ENCODE peak calls at places on chromosomes 1 and 21, in seven cellular contexts. One of them, this sample, is unnamed.

GRCh38 chr1:101567582-101568189 is 330.9 kb downstream of the S1PR1 start:
- DNase-seq in M059J: peak; percentile 15
- DNase-seq in stimulated activated CD8-positive, alpha-beta memory T cell treated with anti-CD3 and anti-CD28 coated beads, Interleukin-2, amount 100 ng/mL, for 1 hour: peak; percentile 3
- DNase-seq in G401: peak; percentile 11
- DNase-seq in HTR-8/SVneo: peak; percentile 0
- DNase-seq in astrocyte of the spinal cord: peak; percentile 20
- DNase-seq in activated CD4-positive, alpha-beta T cell treated with anti-CD3 and anti-CD28 coated beads, Interleukin-2, amount 10 ng/mL, durations not matched to agents 7 days and 5 days: peak; percentile 54
- DNase-seq in this sample: no peak

GRCh38 chr21:42079939-42080787 is 9.0 kb downstream of the UMODL1 start:
- DNase-seq in HTR-8/SVneo: no peak
- DNase-seq in G401: no peak
- DNase-seq in M059J: no peak
- DNase-seq in activated CD4-positive, alpha-beta T cell treated with anti-CD3 and anti-CD28 coated beads, Interleukin-2, amount 10 ng/mL, durations not matched to agents 7 days and 5 days: no peak
- DNase-seq in stimulated activated CD8-positive, alpha-beta memory T cell treated with anti-CD3 and anti-CD28 coated beads, Interleukin-2, amount 100 ng/mL, for 1 hour: no peak
- DNase-seq in astrocyte of the spinal cord: peak; percentile 36
- DNase-seq in this sample: no peak

GRCh38 chr21:45396620-45396995 is 8.4 kb upstream of the COL18A1 start:
- DNase-seq in M059J: no peak
- DNase-seq in astrocyte of the spinal cord: no peak
- DNase-seq in stimulated activated CD8-positive, alpha-beta memory T cell treated with anti-CD3 and anti-CD28 coated beads, Interleukin-2, amount 100 ng/mL, for 1 hour: no peak
- DNase-seq in G401: no peak
- DNase-seq in HTR-8/SVneo: no peak
- DNase-seq in activated CD4-positive, alpha-beta T cell treated with anti-CD3 and anti-CD28 coated beads, Interleukin-2, amount 10 ng/mL, durations not matched to agents 7 days and 5 days: no peak
- DNase-seq in this sample: no peak

GRCh38 chr1:212656730-212657129 is 42.9 kb downstream of the BATF3 start:
- DNase-seq in activated CD4-positive, alpha-beta T cell treated with anti-CD3 and anti-CD28 coated beads, Interleukin-2, amount 10 ng/mL, durations not matched to agents 7 days and 5 days: no peak
- DNase-seq in stimulated activated CD8-positive, alpha-beta memory T cell treated with anti-CD3 and anti-CD28 coated beads, Interleukin-2, amount 100 ng/mL, for 1 hour: no peak
- DNase-seq in astrocyte of the spinal cord: no peak
- DNase-seq in M059J: peak; percentile 86
- DNase-seq in G401: no peak
- DNase-seq in HTR-8/SVneo: no peak
- DNase-seq in this sample: no peak

GRCh38 chr1:20386682-20387081 is 96.0 kb downstream of the VWA5B1 start:
- DNase-seq in activated CD4-positive, alpha-beta T cell treated with anti-CD3 and anti-CD28 coated beads, Interleukin-2, amount 10 ng/mL, durations not matched to agents 7 days and 5 days: no peak
- DNase-seq in astrocyte of the spinal cord: no peak
- DNase-seq in stimulated activated CD8-positive, alpha-beta memory T cell treated with anti-CD3 and anti-CD28 coated beads, Interleukin-2, amount 100 ng/mL, for 1 hour: no peak
- DNase-seq in HTR-8/SVneo: no peak
- DNase-seq in G401: no peak
- DNase-seq in M059J: no peak
- DNase-seq in this sample: no peak

GRCh38 chr21:26849428-26850115 is 4.4 kb upstream of the ADAMTS1 start:
- DNase-seq in activated CD4-positive, alpha-beta T cell treated with anti-CD3 and anti-CD28 coated beads, Interleukin-2, amount 10 ng/mL, durations not matched to agents 7 days and 5 days: peak; percentile 50
- DNase-seq in HTR-8/SVneo: no peak
- DNase-seq in stimulated activated CD8-positive, alpha-beta memory T cell treated with anti-CD3 and anti-CD28 coated beads, Interleukin-2, amount 100 ng/mL, for 1 hour: no peak
- DNase-seq in G401: peak; percentile 74
- DNase-seq in astrocyte of the spinal cord: peak; percentile 75
- DNase-seq in M059J: peak; percentile 73
- DNase-seq in this sample: no peak

GRCh38 chr1:159338018-159338417 is 35.9 kb downstream of the FCER1A start:
- DNase-seq in M059J: no peak
- DNase-seq in activated CD4-positive, alpha-beta T cell treated with anti-CD3 and anti-CD28 coated beads, Interleukin-2, amount 10 ng/mL, durations not matched to agents 7 days and 5 days: no peak
- DNase-seq in G401: no peak
- DNase-seq in stimulated activated CD8-positive, alpha-beta memory T cell treated with anti-CD3 and anti-CD28 coated beads, Interleukin-2, amount 100 ng/mL, for 1 hour: no peak
- DNase-seq in HTR-8/SVneo: no peak
- DNase-seq in astrocyte of the spinal cord: no peak
- DNase-seq in this sample: no peak

GRCh38 chr1:113434081-113434873 is 44.0 kb downstream of the MAGI3 start:
- DNase-seq in stimulated activated CD8-positive, alpha-beta memory T cell treated with anti-CD3 and anti-CD28 coated beads, Interleukin-2, amount 100 ng/mL, for 1 hour: no peak
- DNase-seq in G401: no peak
- DNase-seq in M059J: no peak
- DNase-seq in HTR-8/SVneo: no peak
- DNase-seq in activated CD4-positive, alpha-beta T cell treated with anti-CD3 and anti-CD28 coated beads, Interleukin-2, amount 10 ng/mL, durations not matched to agents 7 days and 5 days: no peak
- DNase-seq in astrocyte of the spinal cord: no peak
- DNase-seq in this sample: no peak

GRCh38 chr1:22089787-22090186 is 37.3 kb downstream of the CDC42 start:
- DNase-seq in HTR-8/SVneo: no peak
- DNase-seq in activated CD4-positive, alpha-beta T cell treated with anti-CD3 and anti-CD28 coated beads, Interleukin-2, amount 10 ng/mL, durations not matched to agents 7 days and 5 days: peak; percentile 44
- DNase-seq in M059J: no peak
- DNase-seq in stimulated activated CD8-positive, alpha-beta memory T cell treated with anti-CD3 and anti-CD28 coated beads, Interleukin-2, amount 100 ng/mL, for 1 hour: no peak
- DNase-seq in astrocyte of the spinal cord: no peak
- DNase-seq in G401: peak; percentile 23
- DNase-seq in this sample: no peak

GRCh38 chr1:193192586-193192985 is 6.2 kb upstream of the B3GALT2 start:
- DNase-seq in astrocyte of the spinal cord: no peak
- DNase-seq in HTR-8/SVneo: no peak
- DNase-seq in activated CD4-positive, alpha-beta T cell treated with anti-CD3 and anti-CD28 coated beads, Interleukin-2, amount 10 ng/mL, durations not matched to agents 7 days and 5 days: no peak
- DNase-seq in stimulated activated CD8-positive, alpha-beta memory T cell treated with anti-CD3 and anti-CD28 coated beads, Interleukin-2, amount 100 ng/mL, for 1 hour: no peak
- DNase-seq in M059J: peak; percentile 21
- DNase-seq in G401: no peak
- DNase-seq in this sample: no peak

GRCh38 chr1:1006305-1007159 is 6.6 kb upstream of the HES4 start:
- DNase-seq in activated CD4-positive, alpha-beta T cell treated with anti-CD3 and anti-CD28 coated beads, Interleukin-2, amount 10 ng/mL, durations not matched to agents 7 days and 5 days: no peak
- DNase-seq in stimulated activated CD8-positive, alpha-beta memory T cell treated with anti-CD3 and anti-CD28 coated beads, Interleukin-2, amount 100 ng/mL, for 1 hour: no peak
- DNase-seq in M059J: no peak
- DNase-seq in G401: no peak
- DNase-seq in HTR-8/SVneo: no peak
- DNase-seq in astrocyte of the spinal cord: no peak
- DNase-seq in this sample: no peak

GRCh38 chr1:153032677-153033308 is 1.8 kb downstream of the SPRR1B start:
- DNase-seq in G401: no peak
- DNase-seq in M059J: peak; percentile 69
- DNase-seq in astrocyte of the spinal cord: peak; percentile 50
- DNase-seq in activated CD4-positive, alpha-beta T cell treated with anti-CD3 and anti-CD28 coated beads, Interleukin-2, amount 10 ng/mL, durations not matched to agents 7 days and 5 days: no peak
- DNase-seq in HTR-8/SVneo: no peak
- DNase-seq in stimulated activated CD8-positive, alpha-beta memory T cell treated with anti-CD3 and anti-CD28 coated beads, Interleukin-2, amount 100 ng/mL, for 1 hour: no peak
- DNase-seq in this sample: peak; percentile 93

GRCh38 chr1:14522331-14523241 is 75.9 kb upstream of the KAZN start:
- DNase-seq in activated CD4-positive, alpha-beta T cell treated with anti-CD3 and anti-CD28 coated beads, Interleukin-2, amount 10 ng/mL, durations not matched to agents 7 days and 5 days: no peak
- DNase-seq in M059J: peak; percentile 93
- DNase-seq in HTR-8/SVneo: peak; percentile 48
- DNase-seq in stimulated activated CD8-positive, alpha-beta memory T cell treated with anti-CD3 and anti-CD28 coated beads, Interleukin-2, amount 100 ng/mL, for 1 hour: no peak
- DNase-seq in G401: no peak
- DNase-seq in astrocyte of the spinal cord: peak; percentile 82
- DNase-seq in this sample: peak; percentile 72

GRCh38 chr1:1306661-1307260 is 969 bp downstream of the ACAP3 start:
- DNase-seq in HTR-8/SVneo: no peak
- DNase-seq in G401: peak; percentile 34
- DNase-seq in stimulated activated CD8-positive, alpha-beta memory T cell treated with anti-CD3 and anti-CD28 coated beads, Interleukin-2, amount 100 ng/mL, for 1 hour: no peak
- DNase-seq in M059J: no peak
- DNase-seq in astrocyte of the spinal cord: no peak
- DNase-seq in activated CD4-positive, alpha-beta T cell treated with anti-CD3 and anti-CD28 coated beads, Interleukin-2, amount 10 ng/mL, durations not matched to agents 7 days and 5 days: no peak
- DNase-seq in this sample: no peak

GRCh38 chr1:29990304-29990703 is 733.1 kb downstream of the MATN1 start:
- DNase-seq in G401: no peak
- DNase-seq in activated CD4-positive, alpha-beta T cell treated with anti-CD3 and anti-CD28 coated beads, Interleukin-2, amount 10 ng/mL, durations not matched to agents 7 days and 5 days: no peak
- DNase-seq in stimulated activated CD8-positive, alpha-beta memory T cell treated with anti-CD3 and anti-CD28 coated beads, Interleukin-2, amount 100 ng/mL, for 1 hour: no peak
- DNase-seq in astrocyte of the spinal cord: no peak
- DNase-seq in HTR-8/SVneo: no peak
- DNase-seq in M059J: no peak
- DNase-seq in this sample: no peak

GRCh38 chr1:159891275-159892157 is 8.4 kb downstream of the CFAP45 start:
- DNase-seq in G401: peak; percentile 88
- DNase-seq in M059J: peak; percentile 89
- DNase-seq in astrocyte of the spinal cord: peak; percentile 92
- DNase-seq in activated CD4-positive, alpha-beta T cell treated with anti-CD3 and anti-CD28 coated beads, Interleukin-2, amount 10 ng/mL, durations not matched to agents 7 days and 5 days: peak; percentile 81
- DNase-seq in HTR-8/SVneo: peak; percentile 68
- DNase-seq in stimulated activated CD8-positive, alpha-beta memory T cell treated with anti-CD3 and anti-CD28 coated beads, Interleukin-2, amount 100 ng/mL, for 1 hour: peak; percentile 62
- DNase-seq in this sample: peak; percentile 75

GRCh38 chr1:94865369-94865768 is 45.2 kb downstream of the SLC44A3 start:
- DNase-seq in astrocyte of the spinal cord: peak; percentile 77
- DNase-seq in G401: no peak
- DNase-seq in activated CD4-positive, alpha-beta T cell treated with anti-CD3 and anti-CD28 coated beads, Interleukin-2, amount 10 ng/mL, durations not matched to agents 7 days and 5 days: no peak
- DNase-seq in stimulated activated CD8-positive, alpha-beta memory T cell treated with anti-CD3 and anti-CD28 coated beads, Interleukin-2, amount 100 ng/mL, for 1 hour: no peak
- DNase-seq in M059J: peak; percentile 86
- DNase-seq in HTR-8/SVneo: no peak
- DNase-seq in this sample: peak; percentile 68

GRCh38 chr1:185044981-185045792 is at the start of gene RNF2:
- DNase-seq in G401: peak; percentile 77
- DNase-seq in activated CD4-positive, alpha-beta T cell treated with anti-CD3 and anti-CD28 coated beads, Interleukin-2, amount 10 ng/mL, durations not matched to agents 7 days and 5 days: peak; percentile 79
- DNase-seq in stimulated activated CD8-positive, alpha-beta memory T cell treated with anti-CD3 and anti-CD28 coated beads, Interleukin-2, amount 100 ng/mL, for 1 hour: peak; percentile 63
- DNase-seq in M059J: peak; percentile 73
- DNase-seq in astrocyte of the spinal cord: peak; percentile 84
- DNase-seq in HTR-8/SVneo: peak; percentile 67
- DNase-seq in this sample: peak; percentile 34

This sample was measured in retinal pigment epithelial cell.